ENCODE peak calls at places on chromosomes 4 and X, in nine cellular contexts. One of them, this sample, is unnamed.

GRCh38 chr4:13547563-13548041 is 3.3 kb upstream of the NKX3-2 start:
- DNase-seq in colonic mucosa: no peak
- DNase-seq in right lobe of liver: no peak
- DNase-seq in WERI-Rb-1: peak
- DNase-seq in heart left ventricle: no peak
- DNase-seq in tibial artery: no peak
- DNase-seq in upper lobe of right lung: no peak
- DNase-seq in bronchial epithelial cell: no peak
- DNase-seq in fibroblast of the aortic adventitia: no peak
- DNase-seq in this sample: no peak

GRCh38 chr4:38837849-38838248 is 18.8 kb downstream of the TLR6 start:
- DNase-seq in colonic mucosa: no peak
- DNase-seq in right lobe of liver: no peak
- DNase-seq in WERI-Rb-1: no peak
- DNase-seq in heart left ventricle: no peak
- DNase-seq in tibial artery: no peak
- DNase-seq in upper lobe of right lung: no peak
- DNase-seq in bronchial epithelial cell: peak
- DNase-seq in fibroblast of the aortic adventitia: peak
- DNase-seq in this sample: no peak

GRCh38 chrX:68419934-68420333 is 13.4 kb downstream of the OPHN1 start:
- DNase-seq in colonic mucosa: no peak
- DNase-seq in right lobe of liver: no peak
- DNase-seq in WERI-Rb-1: no peak
- DNase-seq in heart left ventricle: no peak
- DNase-seq in tibial artery: no peak
- DNase-seq in upper lobe of right lung: no peak
- DNase-seq in bronchial epithelial cell: no peak
- DNase-seq in fibroblast of the aortic adventitia: no peak
- DNase-seq in this sample: no peak

GRCh38 chr4:44725166-44725565 is 1.2 kb downstream of the GNPDA2 start:
- DNase-seq in colonic mucosa: no peak
- DNase-seq in right lobe of liver: no peak
- DNase-seq in WERI-Rb-1: no peak
- DNase-seq in heart left ventricle: no peak
- DNase-seq in tibial artery: no peak
- DNase-seq in upper lobe of right lung: no peak
- DNase-seq in bronchial epithelial cell: no peak
- DNase-seq in fibroblast of the aortic adventitia: peak
- DNase-seq in this sample: no peak

GRCh38 chr4:1206299-1207156 is 34.1 kb upstream of the SPON2 start:
- DNase-seq in colonic mucosa: peak
- DNase-seq in right lobe of liver: no peak
- DNase-seq in WERI-Rb-1: peak
- DNase-seq in heart left ventricle: no peak
- DNase-seq in tibial artery: no peak
- DNase-seq in upper lobe of right lung: no peak
- DNase-seq in bronchial epithelial cell: no peak
- DNase-seq in fibroblast of the aortic adventitia: no peak
- DNase-seq in this sample: no peak

GRCh38 chr4:53366301-53366716 is 448 bp upstream of the SCFD2 start:
- DNase-seq in colonic mucosa: no peak
- DNase-seq in right lobe of liver: no peak
- DNase-seq in WERI-Rb-1: no peak
- DNase-seq in heart left ventricle: no peak
- DNase-seq in tibial artery: no peak
- DNase-seq in upper lobe of right lung: no peak
- DNase-seq in bronchial epithelial cell: no peak
- DNase-seq in fibroblast of the aortic adventitia: no peak
- DNase-seq in this sample: no peak

GRCh38 chrX:17405225-17405969 is 30.4 kb downstream of the NHS start:
- DNase-seq in colonic mucosa: no peak
- DNase-seq in right lobe of liver: no peak
- DNase-seq in WERI-Rb-1: no peak
- DNase-seq in heart left ventricle: no peak
- DNase-seq in tibial artery: no peak
- DNase-seq in upper lobe of right lung: no peak
- DNase-seq in bronchial epithelial cell: peak
- DNase-seq in fibroblast of the aortic adventitia: peak
- DNase-seq in this sample: no peak

GRCh38 chr4:2069161-2069971 is 10.2 kb downstream of the NAT8L start:
- DNase-seq in colonic mucosa: no peak
- DNase-seq in right lobe of liver: peak
- DNase-seq in WERI-Rb-1: no peak
- DNase-seq in heart left ventricle: no peak
- DNase-seq in tibial artery: no peak
- DNase-seq in upper lobe of right lung: peak
- DNase-seq in bronchial epithelial cell: no peak
- DNase-seq in fibroblast of the aortic adventitia: no peak
- DNase-seq in this sample: no peak

GRCh38 chr4:3434891-3435683 is 6.7 kb upstream of the HGFAC start:
- DNase-seq in colonic mucosa: no peak
- DNase-seq in right lobe of liver: no peak
- DNase-seq in WERI-Rb-1: no peak
- DNase-seq in heart left ventricle: no peak
- DNase-seq in tibial artery: no peak
- DNase-seq in upper lobe of right lung: no peak
- DNase-seq in bronchial epithelial cell: no peak
- DNase-seq in fibroblast of the aortic adventitia: no peak
- DNase-seq in this sample: no peak

GRCh38 chrX:132092439-132093065 is 35.3 kb downstream of the FRMD7 start:
- DNase-seq in colonic mucosa: peak
- DNase-seq in right lobe of liver: no peak
- DNase-seq in WERI-Rb-1: peak
- DNase-seq in heart left ventricle: peak
- DNase-seq in tibial artery: peak
- DNase-seq in upper lobe of right lung: no peak
- DNase-seq in bronchial epithelial cell: peak
- DNase-seq in fibroblast of the aortic adventitia: peak
- DNase-seq in this sample: peak

GRCh38 chr4:163196904-163197505 is 30.3 kb upstream of the NAF1 start:
- DNase-seq in colonic mucosa: no peak
- DNase-seq in right lobe of liver: no peak
- DNase-seq in WERI-Rb-1: no peak
- DNase-seq in heart left ventricle: no peak
- DNase-seq in tibial artery: no peak
- DNase-seq in upper lobe of right lung: no peak
- DNase-seq in bronchial epithelial cell: no peak
- DNase-seq in fibroblast of the aortic adventitia: no peak
- DNase-seq in this sample: no peak

GRCh38 chrX:130170752-130171445 is 863 bp upstream of the RAB33A start:
- DNase-seq in colonic mucosa: peak
- DNase-seq in right lobe of liver: peak
- DNase-seq in WERI-Rb-1: no peak
- DNase-seq in heart left ventricle: peak
- DNase-seq in tibial artery: no peak
- DNase-seq in upper lobe of right lung: peak
- DNase-seq in bronchial epithelial cell: no peak
- DNase-seq in fibroblast of the aortic adventitia: no peak
- DNase-seq in this sample: peak

GRCh38 chrX:12802741-12803140 is 11.5 kb downstream of the PRPS2 start:
- DNase-seq in colonic mucosa: no peak
- DNase-seq in right lobe of liver: no peak
- DNase-seq in WERI-Rb-1: no peak
- DNase-seq in heart left ventricle: no peak
- DNase-seq in tibial artery: no peak
- DNase-seq in upper lobe of right lung: no peak
- DNase-seq in bronchial epithelial cell: no peak
- DNase-seq in fibroblast of the aortic adventitia: no peak
- DNase-seq in this sample: no peak

GRCh38 chrX:119069762-119070161 is 3.0 kb upstream of the CT47C1 start:
- DNase-seq in colonic mucosa: no peak
- DNase-seq in right lobe of liver: no peak
- DNase-seq in WERI-Rb-1: no peak
- DNase-seq in heart left ventricle: no peak
- DNase-seq in tibial artery: no peak
- DNase-seq in upper lobe of right lung: no peak
- DNase-seq in bronchial epithelial cell: no peak
- DNase-seq in fibroblast of the aortic adventitia: no peak
- DNase-seq in this sample: no peak

GRCh38 chrX:36908801-36909403 is 99.3 kb upstream of the FAM47C start:
- DNase-seq in colonic mucosa: no peak
- DNase-seq in right lobe of liver: no peak
- DNase-seq in WERI-Rb-1: no peak
- DNase-seq in heart left ventricle: no peak
- DNase-seq in tibial artery: no peak
- DNase-seq in upper lobe of right lung: no peak
- DNase-seq in bronchial epithelial cell: peak
- DNase-seq in fibroblast of the aortic adventitia: peak
- DNase-seq in this sample: no peak

GRCh38 chr4:2254665-2255500 is 7.0 kb downstream of the MXD4 start:
- DNase-seq in colonic mucosa: peak
- DNase-seq in right lobe of liver: peak
- DNase-seq in WERI-Rb-1: no peak
- DNase-seq in heart left ventricle: peak
- DNase-seq in tibial artery: peak
- DNase-seq in upper lobe of right lung: no peak
- DNase-seq in bronchial epithelial cell: no peak
- DNase-seq in fibroblast of the aortic adventitia: no peak
- DNase-seq in this sample: no peak

GRCh38 chrX:54920610-54921426 is at the start of gene TRO:
- DNase-seq in colonic mucosa: no peak
- DNase-seq in right lobe of liver: peak
- DNase-seq in WERI-Rb-1: peak
- DNase-seq in heart left ventricle: no peak
- DNase-seq in tibial artery: no peak
- DNase-seq in upper lobe of right lung: no peak
- DNase-seq in bronchial epithelial cell: no peak
- DNase-seq in fibroblast of the aortic adventitia: peak
- DNase-seq in this sample: no peak

GRCh38 chr4:112185334-112185733 is 40.1 kb downstream of the FAM241A start:
- DNase-seq in colonic mucosa: no peak
- DNase-seq in right lobe of liver: no peak
- DNase-seq in WERI-Rb-1: no peak
- DNase-seq in heart left ventricle: no peak
- DNase-seq in tibial artery: no peak
- DNase-seq in upper lobe of right lung: no peak
- DNase-seq in bronchial epithelial cell: no peak
- DNase-seq in fibroblast of the aortic adventitia: no peak
- DNase-seq in this sample: no peak

GRCh38 chr4:112185740-112186670 is 40.8 kb downstream of the FAM241A start:
- DNase-seq in colonic mucosa: no peak
- DNase-seq in right lobe of liver: no peak
- DNase-seq in WERI-Rb-1: no peak
- DNase-seq in heart left ventricle: no peak
- DNase-seq in tibial artery: no peak
- DNase-seq in upper lobe of right lung: no peak
- DNase-seq in bronchial epithelial cell: peak
- DNase-seq in fibroblast of the aortic adventitia: no peak
- DNase-seq in this sample: no peak

GRCh38 chr4:112190684-112191083 is 40.9 kb upstream of the AP1AR start:
- DNase-seq in colonic mucosa: no peak
- DNase-seq in right lobe of liver: no peak
- DNase-seq in WERI-Rb-1: no peak
- DNase-seq in heart left ventricle: no peak
- DNase-seq in tibial artery: no peak
- DNase-seq in upper lobe of right lung: no peak
- DNase-seq in bronchial epithelial cell: no peak
- DNase-seq in fibroblast of the aortic adventitia: no peak
- DNase-seq in this sample: no peak

GRCh38 chr4:112184438-112184837 is 39.2 kb downstream of the FAM241A start:
- DNase-seq in colonic mucosa: no peak
- DNase-seq in right lobe of liver: no peak
- DNase-seq in WERI-Rb-1: no peak
- DNase-seq in heart left ventricle: no peak
- DNase-seq in tibial artery: no peak
- DNase-seq in upper lobe of right lung: no peak
- DNase-seq in bronchial epithelial cell: no peak
- DNase-seq in fibroblast of the aortic adventitia: no peak
- DNase-seq in this sample: no peak

GRCh38 chr4:112189754-112190153 is 41.8 kb upstream of the AP1AR start:
- DNase-seq in colonic mucosa: no peak
- DNase-seq in right lobe of liver: no peak
- DNase-seq in WERI-Rb-1: no peak
- DNase-seq in heart left ventricle: no peak
- DNase-seq in tibial artery: no peak
- DNase-seq in upper lobe of right lung: no peak
- DNase-seq in bronchial epithelial cell: peak
- DNase-seq in fibroblast of the aortic adventitia: peak
- DNase-seq in this sample: no peak
- TF ChIP-seq CTCF in colonic mucosa: no peak
- TF ChIP-seq CTCF in right lobe of liver: peak
- TF ChIP-seq CTCF in WERI-Rb-1: peak
- TF ChIP-seq CTCF in heart left ventricle: no peak
- TF ChIP-seq CTCF in tibial artery: no peak
- TF ChIP-seq CTCF in upper lobe of right lung: no peak
- TF ChIP-seq CTCF in bronchial epithelial cell: no peak
- TF ChIP-seq CTCF in fibroblast of the aortic adventitia: peak
- TF ChIP-seq CTCF in this sample: peak

GRCh38 chr4:118772149-118773081 is 63.5 kb downstream of the SEC24D start:
- DNase-seq in colonic mucosa: no peak
- DNase-seq in right lobe of liver: no peak
- DNase-seq in WERI-Rb-1: no peak
- DNase-seq in heart left ventricle: no peak
- DNase-seq in tibial artery: no peak
- DNase-seq in upper lobe of right lung: no peak
- DNase-seq in bronchial epithelial cell: peak
- DNase-seq in fibroblast of the aortic adventitia: peak
- DNase-seq in this sample: no peak
- H3K4me3 ChIP-seq in colonic mucosa: no peak
- H3K4me3 ChIP-seq in right lobe of liver: no peak
- H3K4me3 ChIP-seq in WERI-Rb-1: no peak
- H3K4me3 ChIP-seq in heart left ventricle: peak
- H3K4me3 ChIP-seq in tibial artery: peak
- H3K4me3 ChIP-seq in upper lobe of right lung: no peak
- H3K4me3 ChIP-seq in bronchial epithelial cell: no peak
- H3K4me3 ChIP-seq in fibroblast of the aortic adventitia: no peak
- H3K4me3 ChIP-seq in this sample: peak

DNA sequence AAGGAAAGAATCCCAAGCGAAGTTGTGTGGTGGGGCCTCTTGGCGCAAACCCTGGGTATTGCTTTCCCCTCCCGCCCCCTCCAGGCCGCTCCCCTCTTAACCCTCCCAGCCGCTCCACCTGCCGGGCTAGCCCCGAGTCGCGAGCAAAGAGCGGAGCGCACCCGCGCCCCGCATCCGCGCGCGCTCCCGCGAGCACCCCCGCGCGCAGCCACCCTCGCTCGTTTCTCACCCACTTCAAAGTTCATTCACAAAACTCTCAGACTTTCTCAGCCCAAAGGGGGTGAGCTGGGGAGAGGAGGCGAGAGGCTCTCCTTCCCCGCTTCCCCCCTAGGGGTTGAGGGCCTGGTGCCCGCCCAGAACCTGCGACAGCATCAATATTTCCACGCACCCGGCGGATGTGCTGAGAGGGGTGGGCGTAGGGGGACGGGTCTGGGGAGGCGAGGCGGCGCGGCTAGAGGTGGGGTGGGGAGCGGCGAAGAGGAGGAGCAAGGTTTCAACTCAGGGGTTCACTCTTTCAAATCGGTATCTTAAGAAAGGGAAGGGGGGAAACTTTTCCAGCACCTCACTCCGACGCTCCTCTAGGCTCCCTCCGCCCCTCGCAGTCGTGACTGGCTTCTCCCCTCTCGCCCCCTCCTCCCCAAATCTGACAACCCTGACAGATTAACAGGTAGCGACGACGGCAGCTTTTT is 1.8 kb downstream of the MAML3 start:
- DNase-seq in colonic mucosa: peak
- DNase-seq in right lobe of liver: peak
- DNase-seq in WERI-Rb-1: peak
- DNase-seq in heart left ventricle: peak
- DNase-seq in tibial artery: no peak
- DNase-seq in upper lobe of right lung: peak
- DNase-seq in bronchial epithelial cell: no peak
- DNase-seq in fibroblast of the aortic adventitia: no peak
- DNase-seq in this sample: peak
- TF ChIP-seq CTCF in colonic mucosa: no peak
- TF ChIP-seq CTCF in right lobe of liver: peak
- TF ChIP-seq CTCF in WERI-Rb-1: peak
- TF ChIP-seq CTCF in heart left ventricle: peak
- TF ChIP-seq CTCF in tibial artery: peak
- TF ChIP-seq CTCF in upper lobe of right lung: peak
- TF ChIP-seq CTCF in bronchial epithelial cell: peak
- TF ChIP-seq CTCF in fibroblast of the aortic adventitia: no peak
- TF ChIP-seq CTCF in this sample: peak

GRCh38 chr4:81215219-81215892 is at the start of gene PRKG2:
- DNase-seq in colonic mucosa: peak
- DNase-seq in right lobe of liver: no peak
- DNase-seq in WERI-Rb-1: peak
- DNase-seq in heart left ventricle: no peak
- DNase-seq in tibial artery: no peak
- DNase-seq in upper lobe of right lung: peak
- DNase-seq in bronchial epithelial cell: no peak
- DNase-seq in fibroblast of the aortic adventitia: no peak
- DNase-seq in this sample: no peak
- H3K4me3 ChIP-seq in colonic mucosa: peak
- H3K4me3 ChIP-seq in right lobe of liver: peak
- H3K4me3 ChIP-seq in WERI-Rb-1: peak
- H3K4me3 ChIP-seq in heart left ventricle: peak
- H3K4me3 ChIP-seq in tibial artery: peak
- H3K4me3 ChIP-seq in upper lobe of right lung: peak
- H3K4me3 ChIP-seq in bronchial epithelial cell: peak
- H3K4me3 ChIP-seq in fibroblast of the aortic adventitia: peak
- H3K4me3 ChIP-seq in this sample: peak

This sample was measured in left ventricle myocardium inferior.